ENCODE peak calls at places on chromosome 18, in nine cellular contexts. Q is mesendoderm, J is PC-9, K is PC-3, I is neural progenitor cell, V is testis, W is IMR-90, N is thyroid gland, A is Karpas-422. E is an unnamed sample.

GRCh38 chr18:36015629-36016028 is 43.1 kb downstream of the RMP24 start:
- DNase-seq in N (no peak), Q (no peak), W (no peak), V (no peak), K (no peak), A (peak; percentile 85), J (no peak), I (no peak), E (no peak)

GRCh38 chr18:58529714-58530354 is 99.1 kb downstream of the ALPK2 start:
- DNase-seq in I (peak; percentile 82), A (peak; percentile 83), N (peak; percentile 61), J (peak; percentile 31), V (peak; percentile 80), Q (peak; percentile 86), W (peak; percentile 68), K (peak; percentile 71), E (peak; percentile 77)

GRCh38 chr18:1017679-1018078 is 113.0 kb downstream of the ADCYAP1 start:
- DNase-seq in J (no peak), V (no peak), I (peak; percentile 29), K (no peak), A (no peak), W (no peak), Q (peak; percentile 29), N (no peak), E (no peak)

GRCh38 chr18:63961430-63961980 is 8.4 kb upstream of the SERPINB8 start:
- DNase-seq in J (no peak), N (no peak), A (no peak), W (no peak), I (no peak), V (no peak), Q (no peak), K (no peak), E (no peak)

GRCh38 chr18:79965119-79965902 is 868 bp downstream of the HSBP1L1 start:
- DNase-seq in K (peak; percentile 72), V (no peak), I (no peak), N (peak; percentile 71), A (peak; percentile 72), W (peak; percentile 91), Q (peak; percentile 66), J (peak; percentile 37), E (peak; percentile 47)

GRCh38 chr18:74252032-74252380 is 39.8 kb downstream of the CYB5A start:
- DNase-seq in W (peak; percentile 53), A (no peak), J (no peak), V (no peak), K (peak; percentile 24), N (peak; percentile 8), Q (no peak), I (no peak), E (no peak)

GRCh38 chr18:41644466-41644865 is 310.6 kb upstream of the PIK3C3 start:
- DNase-seq in V (no peak), A (no peak), K (no peak), I (no peak), J (no peak), Q (no peak), W (no peak), N (no peak), E (no peak)

GRCh38 chr18:32930695-32931301 is 158.0 kb upstream of the KLHL14 start:
- DNase-seq in A (peak; percentile 85), K (peak; percentile 36), J (no peak), N (no peak), W (peak; percentile 60), V (no peak), I (peak; percentile 49), Q (peak; percentile 52), E (peak; percentile 71)

GRCh38 chr18:23238152-23238531 is 102.9 kb downstream of the CABLES1 start:
- DNase-seq in N (peak; percentile 91), Q (no peak), W (peak; percentile 60), V (peak; percentile 54), A (no peak), J (no peak), K (no peak), I (no peak), E (no peak)

GRCh38 chr18:77911973-77912372 is 662.3 kb downstream of the GALR1 start:
- DNase-seq in Q (no peak), I (no peak), J (no peak), A (no peak), W (no peak), V (no peak), N (no peak), K (no peak), E (no peak)

GRCh38 chr18:77754475-77755044 is 504.9 kb downstream of the GALR1 start:
- DNase-seq in J (no peak), K (no peak), N (no peak), Q (peak; percentile 65), V (no peak), I (no peak), W (no peak), A (no peak), E (no peak)

GRCh38 chr18:67475673-67476072 is 40.8 kb downstream of the DSEL start:
- DNase-seq in A (no peak), J (no peak), Q (no peak), W (peak; percentile 57), K (no peak), V (no peak), I (no peak), N (no peak), E (no peak)

GRCh38 chr18:79030680-79031079 is 38.5 kb upstream of the ATP9B start:
- DNase-seq in N (no peak), W (no peak), A (no peak), V (no peak), Q (no peak), J (no peak), I (no peak), K (no peak), E (no peak)

GRCh38 chr18:23274638-23275482 is 139.6 kb downstream of the CABLES1 start:
- DNase-seq in J (no peak), W (no peak), Q (no peak), I (no peak), N (peak; percentile 42), A (no peak), V (no peak), K (no peak), E (no peak)

GRCh38 chr18:46265190-46266156 is 161.3 kb downstream of the HAUS1 start:
- DNase-seq in W (no peak), I (no peak), Q (no peak), J (no peak), K (no peak), V (no peak), N (no peak), A (no peak), E (peak; percentile 87)

GRCh38 chr18:77084757-77085035 is 47.9 kb downstream of the MBP start:
- DNase-seq in W (no peak), V (no peak), A (no peak), Q (no peak), J (no peak), N (no peak), I (no peak), K (no peak), E (no peak)

GRCh38 chr18:55314615-55315237 is 273.3 kb downstream of the TCF4 start:
- DNase-seq in W (no peak), K (no peak), I (peak; percentile 62), V (no peak), Q (peak; percentile 27), N (no peak), A (no peak), J (no peak), E (peak; percentile 29)
- H3K4me3 ChIP-seq in W (no peak overlapping the region), K (no peak overlapping the region), I (no peak overlapping the region), V (no peak overlapping the region), Q (no peak overlapping the region), N (no peak overlapping the region), A (no peak overlapping the region), J (no peak overlapping the region), E (no peak overlapping the region)

GRCh38 chr18:11987527-11987926 is 6.2 kb downstream of the IMPA2 start:
- DNase-seq in J (no peak), V (no peak), W (peak; percentile 48), I (no peak), Q (no peak), N (no peak), A (no peak), K (no peak), E (no peak)
- H3K4me1 ChIP-seq in J (peaks cover 8% of the 10 kb centered on the region), V (no peaks in the 10 kb centered on the region), W (peaks cover 3% of the 10 kb centered on the region), I (peaks cover 40% of the 10 kb centered on the region), Q (peaks cover 11% of the 10 kb centered on the region), N (peaks cover 14% of the 10 kb centered on the region), A (no peaks in the 10 kb centered on the region), K (peaks cover 17% of the 10 kb centered on the region), E (peaks cover 6% of the 10 kb centered on the region)

GRCh38 chr18:65751145-65752085 is 603 bp downstream of the CDH7 start:
- DNase-seq in N (no peak), J (no peak), W (no peak), K (no peak), I (peak; percentile 59), Q (peak; percentile 65), A (no peak), V (peak; percentile 31), E (no peak)

GRCh38 chr18:65752625-65753325 is 2.0 kb downstream of the CDH7 start:
- DNase-seq in I (no peak), W (no peak), N (no peak), K (no peak), Q (no peak), A (no peak), V (no peak), J (no peak), E (no peak)

GRCh38 chr18:65750421-65751144 is at the start of gene CDH7:
- DNase-seq in J (peak; percentile 30), A (no peak), V (peak; percentile 41), K (peak; percentile 60), W (no peak), Q (no peak), I (peak; percentile 74), N (peak; percentile 2), E (peak; percentile 58)

GRCh38 chr18:65748321-65748720 is 2.5 kb upstream of the CDH7 start:
- DNase-seq in W (no peak), N (no peak), I (no peak), Q (no peak), J (no peak), K (peak; percentile 76), A (no peak), V (no peak), E (no peak)

GRCh38 chr18:65749881-65750280 is 931 bp upstream of the CDH7 start:
- DNase-seq in N (no peak), A (no peak), I (peak; percentile 43), W (no peak), Q (peak; percentile 6), K (no peak), J (no peak), V (no peak), E (no peak)
- H3K4me3 ChIP-seq in N (no peak overlapping the region), A (no peak overlapping the region), I (peak overlapping the region; percentile 91), W (no peak overlapping the region), Q (no peak overlapping the region), K (peak overlapping the region; percentile 89), J (peak overlapping the region; percentile 53), V (peak overlapping the region; percentile 44), E (peak overlapping the region; percentile 65)

DNA sequence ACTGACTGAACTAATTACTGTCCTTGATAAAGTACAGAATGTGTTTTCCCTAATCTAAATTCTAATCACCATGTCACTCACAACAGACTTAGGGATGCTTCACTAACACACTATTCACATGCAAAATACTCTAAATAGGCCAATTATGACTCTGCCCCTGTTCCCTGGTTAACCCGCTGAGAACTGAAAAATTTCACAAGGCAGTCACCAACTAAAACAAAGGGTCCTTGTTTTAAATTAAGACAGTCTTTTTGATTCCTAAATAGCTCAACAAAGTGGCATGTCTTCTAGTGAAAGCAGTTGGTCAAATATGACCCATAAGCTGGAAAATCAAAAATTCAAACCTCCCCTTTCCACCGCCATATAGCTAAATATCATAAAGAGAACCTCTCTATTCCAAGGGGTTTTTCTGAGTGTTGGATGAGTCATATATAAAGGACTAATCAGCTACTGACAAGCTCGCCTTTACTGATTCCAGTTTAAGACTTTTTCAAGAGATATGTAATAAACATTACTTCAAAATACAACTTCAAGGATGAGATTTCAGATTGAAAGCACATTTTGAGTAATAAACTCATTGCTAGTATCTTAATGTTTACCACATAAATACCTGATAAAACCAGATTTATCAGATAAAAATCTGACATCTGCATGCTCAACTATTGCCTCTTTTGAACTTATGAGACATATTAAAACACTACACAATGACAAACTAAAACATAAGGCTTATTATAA is 235.8 kb downstream of the TCF4 start:
- DNase-seq in W (peak; percentile 16), A (no peak), K (no peak), J (no peak), N (no peak), Q (peak; percentile 80), I (peak; percentile 70), V (no peak), E (peak; percentile 87)
- H3K4me1 ChIP-seq in W (peaks cover 8% of the 10 kb centered on the region), A (peaks cover 65% of the 10 kb centered on the region), K (no peaks in the 10 kb centered on the region), J (no peaks in the 10 kb centered on the region), N (no peaks in the 10 kb centered on the region), Q (no peaks in the 10 kb centered on the region), I (peaks cover 73% of the 10 kb centered on the region), V (no peaks in the 10 kb centered on the region), E (peaks cover 98% of the 10 kb centered on the region)

E was measured in A673.